ENCODE peak calls at places on chromosomes 4 and X, in seven cellular contexts. N is HCT116, M is GM23338, R is hepatocyte, P is MM.1S, U is GM23248, G is neural progenitor cell. O is an unnamed sample. For H3K27me3, the result is how much of the 10 kb centered on the place peaks cover.

GRCh38 chrX:149650162-149650561 is 18.6 kb upstream of the TMEM185A start:
- DNase-seq in P (no peak), U (no peak), N (no peak), R (no peak), M (no peak), G (no peak), O (no peak)

GRCh38 chr4:109826719-109827118 is 1.1 kb upstream of the RRH start:
- DNase-seq in R (peak), N (no peak), G (no peak), M (peak), P (peak), U (peak), O (peak)

GRCh38 chr4:152047451-152047850 is 286.6 kb upstream of the GATB start:
- DNase-seq in U (no peak), M (no peak), P (no peak), G (no peak), N (no peak), R (no peak), O (no peak)

GRCh38 chr4:3387943-3388348 is 53.8 kb upstream of the HGFAC start:
- DNase-seq in P (no peak), M (no peak), N (no peak), U (peak), R (no peak), G (no peak), O (peak)

GRCh38 chr4:170138580-170139194 is 48.9 kb upstream of the AADAT start:
- DNase-seq in R (peak), U (peak), P (peak), M (peak), N (peak), G (peak), O (peak)

GRCh38 chrX:27555514-27555913 is 34.6 kb upstream of the DCAF8L2 start:
- DNase-seq in M (peak), G (peak), N (no peak), P (peak), U (peak), R (peak), O (peak)

GRCh38 chrX:21657318-21658151 is 595 bp downstream of the KLHL34 start:
- DNase-seq in G (no peak), U (no peak), N (no peak), R (no peak), M (peak), P (no peak), O (no peak)

GRCh38 chrX:41922694-41923171 is 621 bp downstream of the CASK start:
- DNase-seq in U (peak), R (peak), M (peak), P (peak), N (no peak), G (peak), O (peak)

GRCh38 chr4:59655996-59656395 is 1544.1 kb upstream of the ADGRL3 start:
- DNase-seq in M (no peak), P (no peak), N (no peak), R (peak), G (peak), U (no peak), O (peak)

GRCh38 chr4:183492791-183493221 is 12.1 kb upstream of the ING2 start:
- DNase-seq in P (no peak), G (no peak), U (peak), N (no peak), M (no peak), R (no peak), O (peak)

GRCh38 chr4:55125087-55125721 is at the start of gene KDR:
- DNase-seq in P (no peak), M (peak), N (no peak), U (peak), G (peak), R (peak), O (peak)

GRCh38 chr4:118265312-118266144 is 87.3 kb downstream of the PRSS12 start:
- DNase-seq in R (peak), P (no peak), G (no peak), U (peak), N (no peak), M (peak), O (no peak)

GRCh38 chr4:135508006-135508714 is 1306.6 kb upstream of the PABPC4L start:
- DNase-seq in G (no peak), M (no peak), N (peak), R (no peak), P (peak), U (peak), O (peak)

GRCh38 chr4:159273126-159273438 is 170.2 kb downstream of the RAPGEF2 start:
- DNase-seq in R (no peak), U (no peak), P (no peak), M (no peak), N (no peak), G (no peak), O (no peak)

GRCh38 chr4:184824776-184825393 is 883 bp downstream of the ACSL1 start:
- DNase-seq in N (no peak), M (no peak), P (no peak), G (no peak), R (no peak), U (no peak), O (peak)
- TF ChIP-seq EZH2 in N (no peak), M (peak), P (no peak), G (peak), R (no peak), U (no peak), O (no peak)

DNA sequence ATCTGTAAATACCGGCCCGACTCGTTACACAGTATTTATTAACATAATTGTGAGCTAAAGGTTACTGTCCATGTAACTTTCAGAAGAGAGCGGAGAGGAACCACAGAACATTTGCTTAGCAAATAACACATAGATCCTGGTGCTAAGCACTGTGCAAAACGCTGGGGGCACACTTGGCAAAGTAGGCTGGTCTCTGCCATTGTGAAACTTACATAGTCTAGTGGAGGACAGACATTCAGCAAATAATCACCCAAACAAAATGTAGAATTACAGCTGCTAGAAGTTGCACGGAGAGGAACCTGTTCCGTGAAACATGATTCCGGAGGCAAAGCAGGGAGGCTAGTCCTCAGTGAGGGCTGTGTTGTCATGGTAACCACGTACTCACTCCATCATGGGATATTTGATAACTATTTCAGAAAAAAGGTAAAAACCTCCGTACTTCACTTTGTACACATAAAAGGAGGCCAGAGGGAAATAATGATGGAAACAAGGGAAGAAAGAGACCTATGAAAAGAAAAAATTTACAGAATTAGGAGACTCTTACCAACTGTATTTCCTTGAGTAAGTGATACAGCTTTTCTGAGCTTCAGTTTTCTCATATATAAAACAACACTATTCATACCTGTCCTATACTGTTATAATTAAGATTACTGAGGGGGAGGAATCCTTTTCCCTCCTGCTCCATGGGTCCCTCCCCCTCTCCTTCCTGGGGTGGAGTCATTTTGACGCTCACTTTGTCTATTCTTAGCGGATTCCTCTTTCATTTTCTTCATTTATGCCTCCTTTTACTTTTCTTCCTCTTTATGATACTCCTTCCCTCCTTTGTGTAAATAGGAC is 760 bp upstream of the RASGEF1B start:
- DNase-seq in R (peak), P (peak), G (peak), U (peak), M (peak), N (no peak), O (no peak)
- TF ChIP-seq EZH2phosphoT487 in R (no peak), P (no peak), G (no peak), U (no peak), M (no peak), N (no peak), O (no peak)

GRCh38 chrX:13699183-13699826 is 10.4 kb downstream of the RAB9A start:
- DNase-seq in M (no peak), N (no peak), P (no peak), R (peak), U (peak), G (no peak), O (no peak)
- H3K27me3 ChIP-seq in M (under half), N (under half), P (under half), R (under half), U (under half), G (under half), O (under half)

GRCh38 chrX:8730812-8731578 is 942 bp downstream of the ANOS1 start:
- DNase-seq in U (no peak), M (peak), P (no peak), G (peak), R (peak), N (no peak), O (peak)

GRCh38 chrX:8728932-8729331 is 3.0 kb downstream of the ANOS1 start:
- DNase-seq in R (no peak), P (no peak), G (peak), N (no peak), U (no peak), M (no peak), O (no peak)

GRCh38 chrX:8726031-8726652 is 5.8 kb downstream of the ANOS1 start:
- DNase-seq in P (no peak), M (peak), G (no peak), R (no peak), U (peak), N (no peak), O (peak)

GRCh38 chrX:8731579-8732395 is at the start of gene ANOS1:
- DNase-seq in N (no peak), M (peak), G (peak), P (peak), U (peak), R (peak), O (peak)
- TF ChIP-seq EZH2 in N (no peak), M (no peak), G (no peak), P (no peak), U (no peak), R (no peak), O (no peak)

O was measured in PC-3.